ENCODE peak calls at places on chromosomes 1 and 21, in seven cellular contexts. One of them, this sample, is unnamed.
A peak's percentile ranks its signal among the peaks of the same experiment; 100 is the strongest.

GRCh38 chr21:34330055-34330454 is 33.8 kb upstream of the KCNE2 start:
- DNase-seq in hepatocyte: no peak
- DNase-seq in CD8-positive, alpha-beta T cell: no peak
- DNase-seq in psoas muscle: no peak
- DNase-seq in AG04450: no peak
- DNase-seq in adrenal gland: no peak
- DNase-seq in cardiac muscle cell: no peak
- DNase-seq in this sample: peak; percentile 3

GRCh38 chr1:118504867-118505266 is 319.8 kb upstream of the SPAG17 start:
- DNase-seq in CD8-positive, alpha-beta T cell: no peak
- DNase-seq in hepatocyte: no peak
- DNase-seq in adrenal gland: no peak
- DNase-seq in AG04450: no peak
- DNase-seq in cardiac muscle cell: no peak
- DNase-seq in psoas muscle: peak; percentile 89
- DNase-seq in this sample: no peak

GRCh38 chr1:179310721-179311120 is 17.1 kb downstream of the SOAT1 start:
- DNase-seq in AG04450: peak; percentile 61
- DNase-seq in adrenal gland: no peak
- DNase-seq in cardiac muscle cell: no peak
- DNase-seq in psoas muscle: no peak
- DNase-seq in CD8-positive, alpha-beta T cell: no peak
- DNase-seq in hepatocyte: peak; percentile 16
- DNase-seq in this sample: peak; percentile 92

GRCh38 chr1:90579212-90579802 is 137.8 kb downstream of the BARHL2 start:
- DNase-seq in adrenal gland: no peak
- DNase-seq in CD8-positive, alpha-beta T cell: no peak
- DNase-seq in AG04450: no peak
- DNase-seq in psoas muscle: no peak
- DNase-seq in cardiac muscle cell: peak; percentile 65
- DNase-seq in hepatocyte: peak; percentile 53
- DNase-seq in this sample: peak; percentile 74

GRCh38 chr21:22552390-22552789 is 1554.2 kb downstream of the NCAM2 start:
- DNase-seq in AG04450: no peak
- DNase-seq in adrenal gland: no peak
- DNase-seq in cardiac muscle cell: no peak
- DNase-seq in hepatocyte: no peak
- DNase-seq in CD8-positive, alpha-beta T cell: no peak
- DNase-seq in psoas muscle: no peak
- DNase-seq in this sample: no peak

GRCh38 chr1:86470859-86471258 is 2.1 kb downstream of the CLCA1 start:
- DNase-seq in CD8-positive, alpha-beta T cell: no peak
- DNase-seq in cardiac muscle cell: no peak
- DNase-seq in hepatocyte: no peak
- DNase-seq in AG04450: no peak
- DNase-seq in adrenal gland: no peak
- DNase-seq in psoas muscle: no peak
- DNase-seq in this sample: no peak

GRCh38 chr1:28119576-28119975 is 31.2 kb upstream of the EYA3 start:
- DNase-seq in adrenal gland: no peak
- DNase-seq in hepatocyte: no peak
- DNase-seq in AG04450: no peak
- DNase-seq in psoas muscle: no peak
- DNase-seq in CD8-positive, alpha-beta T cell: no peak
- DNase-seq in cardiac muscle cell: no peak
- DNase-seq in this sample: no peak

GRCh38 chr1:247740721-247741120 is 2.3 kb downstream of the OR14K1 start:
- DNase-seq in CD8-positive, alpha-beta T cell: no peak
- DNase-seq in adrenal gland: no peak
- DNase-seq in hepatocyte: no peak
- DNase-seq in cardiac muscle cell: no peak
- DNase-seq in psoas muscle: no peak
- DNase-seq in AG04450: no peak
- DNase-seq in this sample: no peak

GRCh38 chr1:204480515-204480914 is 14.1 kb downstream of the PIK3C2B start:
- DNase-seq in hepatocyte: no peak
- DNase-seq in adrenal gland: no peak
- DNase-seq in CD8-positive, alpha-beta T cell: no peak
- DNase-seq in psoas muscle: no peak
- DNase-seq in cardiac muscle cell: no peak
- DNase-seq in AG04450: no peak
- DNase-seq in this sample: no peak

GRCh38 chr1:64956241-64956640 is 10.1 kb downstream of the JAK1 start:
- DNase-seq in psoas muscle: no peak
- DNase-seq in hepatocyte: no peak
- DNase-seq in cardiac muscle cell: no peak
- DNase-seq in AG04450: no peak
- DNase-seq in adrenal gland: no peak
- DNase-seq in CD8-positive, alpha-beta T cell: no peak
- DNase-seq in this sample: peak; percentile 60

GRCh38 chr1:160127381-160127780 is 11.8 kb downstream of the ATP1A2 start:
- DNase-seq in psoas muscle: no peak
- DNase-seq in cardiac muscle cell: no peak
- DNase-seq in adrenal gland: no peak
- DNase-seq in AG04450: no peak
- DNase-seq in hepatocyte: no peak
- DNase-seq in CD8-positive, alpha-beta T cell: no peak
- DNase-seq in this sample: no peak
- TF ChIP-seq CTCF in psoas muscle: no peak
- TF ChIP-seq CTCF in cardiac muscle cell: no peak
- TF ChIP-seq CTCF in adrenal gland: no peak
- TF ChIP-seq CTCF in AG04450: no peak
- TF ChIP-seq CTCF in hepatocyte: no peak
- TF ChIP-seq CTCF in CD8-positive, alpha-beta T cell: no peak
- TF ChIP-seq CTCF in this sample: no peak

DNA sequence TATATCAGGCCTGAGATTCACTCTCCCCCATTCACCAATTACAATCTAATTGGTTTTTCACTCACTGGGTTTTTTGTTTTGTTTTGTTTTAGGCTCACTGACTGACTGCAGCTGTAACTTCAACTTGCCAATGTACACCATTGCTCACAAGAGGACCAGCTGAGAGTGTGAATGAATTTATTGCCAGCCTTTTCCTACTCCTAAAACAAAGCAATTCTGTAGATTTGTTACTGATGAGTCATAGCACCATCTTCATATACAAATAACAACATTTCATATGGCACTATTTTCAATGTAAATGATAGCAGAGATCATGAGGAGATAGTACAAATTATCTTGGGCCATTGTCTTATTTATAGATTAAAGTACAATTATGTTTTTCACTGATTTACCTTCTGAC is 76.0 kb upstream of the DPYD start:
- DNase-seq in hepatocyte: no peak
- DNase-seq in CD8-positive, alpha-beta T cell: no peak
- DNase-seq in psoas muscle: no peak
- DNase-seq in AG04450: no peak
- DNase-seq in cardiac muscle cell: no peak
- DNase-seq in adrenal gland: no peak
- DNase-seq in this sample: no peak
- H3K9me3 ChIP-seq in hepatocyte: no peaks in the 10 kb centered on the region
- H3K9me3 ChIP-seq in CD8-positive, alpha-beta T cell: no peaks in the 10 kb centered on the region
- H3K9me3 ChIP-seq in psoas muscle: no peaks in the 10 kb centered on the region
- H3K9me3 ChIP-seq in AG04450: no peaks in the 10 kb centered on the region
- H3K9me3 ChIP-seq in cardiac muscle cell: no peaks in the 10 kb centered on the region
- H3K9me3 ChIP-seq in adrenal gland: no peaks in the 10 kb centered on the region
- H3K9me3 ChIP-seq in this sample: no peaks in the 10 kb centered on the region

GRCh38 chr1:11355594-11356467 is 82.8 kb downstream of the UBIAD1 start:
- DNase-seq in AG04450: no peak
- DNase-seq in CD8-positive, alpha-beta T cell: no peak
- DNase-seq in cardiac muscle cell: no peak
- DNase-seq in hepatocyte: no peak
- DNase-seq in adrenal gland: no peak
- DNase-seq in psoas muscle: no peak
- DNase-seq in this sample: peak; percentile 23
- TF ChIP-seq CTCF in AG04450: no peak
- TF ChIP-seq CTCF in CD8-positive, alpha-beta T cell: no peak
- TF ChIP-seq CTCF in cardiac muscle cell: no peak
- TF ChIP-seq CTCF in hepatocyte: no peak
- TF ChIP-seq CTCF in adrenal gland: no peak
- TF ChIP-seq CTCF in psoas muscle: no peak
- TF ChIP-seq CTCF in this sample: no peak

DNA sequence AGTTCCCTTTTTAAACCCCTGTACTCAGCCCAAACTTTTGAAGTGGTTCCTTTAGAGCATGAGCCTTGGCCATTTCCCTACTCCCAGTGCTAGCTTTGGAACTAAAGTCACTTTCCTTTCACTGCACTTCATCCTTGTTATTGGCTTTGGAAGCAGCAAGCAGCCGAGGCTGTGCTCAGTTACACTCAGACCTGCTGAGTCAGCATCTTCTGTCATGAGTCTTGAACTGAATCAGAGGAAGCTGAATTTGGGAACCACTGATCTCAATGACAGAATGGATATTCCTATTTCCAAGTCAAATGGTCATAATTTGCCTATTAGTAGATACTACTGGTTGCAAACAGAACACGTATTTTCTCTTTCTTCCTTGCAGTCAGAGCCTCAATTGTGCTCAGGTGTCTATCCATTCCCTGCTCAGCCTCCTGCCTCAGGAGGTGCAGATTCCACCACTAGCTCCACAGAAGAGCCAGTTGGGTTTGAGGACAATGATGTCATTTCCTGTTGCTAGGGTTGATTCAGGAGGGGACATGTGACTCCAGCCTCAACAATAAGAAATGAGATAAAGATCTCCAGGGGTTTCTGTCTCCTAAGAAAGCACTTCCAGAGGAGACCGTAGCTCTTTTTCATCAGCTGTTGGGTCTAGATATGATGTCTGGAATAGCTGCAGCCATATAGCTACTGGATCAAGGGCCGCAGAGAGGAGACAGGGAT is 44.9 kb upstream of the NTPCR start:
- DNase-seq in CD8-positive, alpha-beta T cell: no peak
- DNase-seq in cardiac muscle cell: no peak
- DNase-seq in AG04450: no peak
- DNase-seq in adrenal gland: no peak
- DNase-seq in hepatocyte: peak; percentile 31
- DNase-seq in psoas muscle: no peak
- DNase-seq in this sample: no peak
- H3K9me3 ChIP-seq in CD8-positive, alpha-beta T cell: no peaks in the 10 kb centered on the region
- H3K9me3 ChIP-seq in cardiac muscle cell: no peaks in the 10 kb centered on the region
- H3K9me3 ChIP-seq in AG04450: no peaks in the 10 kb centered on the region
- H3K9me3 ChIP-seq in adrenal gland: no peaks in the 10 kb centered on the region
- H3K9me3 ChIP-seq in hepatocyte: no peaks in the 10 kb centered on the region
- H3K9me3 ChIP-seq in psoas muscle: no peaks in the 10 kb centered on the region
- H3K9me3 ChIP-seq in this sample: no peaks in the 10 kb centered on the region

This sample was measured in osteoblast.